ENCODE peak calls at places on chromosomes 1 and 21, in nine cellular contexts. H is naive thymus-derived CD4-positive, alpha-beta T cell; A is aorta; Y is transverse colon; S is IMR-90; J is neural progenitor cell; T is psoas muscle; K is GM23338; Q is left ventricle myocardium inferior. C is an unnamed sample.

GRCh38 chr1:67460648-67461500 is 30.7 kb upstream of the SERBP1 start:
- DNase-seq in H (no peak), A (peak; percentile 82), Y (no peak), S (no peak), J (peak; percentile 20), T (peak; percentile 44), K (peak; percentile 42), Q (peak; percentile 63), C (no peak)

GRCh38 chr1:97070366-97070765 is 348.8 kb downstream of the PTBP2 start:
- DNase-seq in H (no peak), A (no peak), Y (no peak), S (peak; percentile 75), J (no peak), T (no peak), K (no peak), Q (no peak), C (no peak)

GRCh38 chr1:180057883-180058396 is 96.7 kb upstream of the QSOX1 start:
- DNase-seq in H (no peak), A (no peak), Y (no peak), S (no peak), J (no peak), T (no peak), K (no peak), Q (no peak), C (no peak)

GRCh38 chr1:154962795-154963330 is 1.3 kb upstream of the PYGO2 start:
- DNase-seq in H (no peak), A (peak; percentile 43), Y (no peak), S (no peak), J (no peak), T (peak; percentile 12), K (no peak), Q (no peak), C (peak; percentile 38)

GRCh38 chr1:39250460-39251240 is 46.2 kb downstream of the MACF1 start:
- DNase-seq in H (no peak), A (no peak), Y (no peak), S (peak; percentile 58), J (no peak), T (no peak), K (no peak), Q (no peak), C (no peak)

GRCh38 chr21:42767561-42767835 is 111.8 kb downstream of the WDR4 start:
- DNase-seq in H (no peak), A (no peak), Y (no peak), S (no peak), J (no peak), T (no peak), K (no peak), Q (no peak), C (peak; percentile 28)

GRCh38 chr1:185238447-185238846 is 78.6 kb downstream of the IVNS1ABP start:
- DNase-seq in H (no peak), A (no peak), Y (no peak), S (peak; percentile 47), J (no peak), T (no peak), K (peak; percentile 29), Q (no peak), C (no peak)

GRCh38 chr21:26385721-26386120 is 187.4 kb downstream of the CYYR1 start:
- DNase-seq in H (no peak), A (no peak), Y (no peak), S (no peak), J (no peak), T (no peak), K (no peak), Q (no peak), C (no peak)

GRCh38 chr1:57471995-57472394 is 48.1 kb upstream of the DAB1 start:
- DNase-seq in H (no peak), A (no peak), Y (no peak), S (no peak), J (no peak), T (no peak), K (no peak), Q (no peak), C (no peak)

GRCh38 chr1:27770293-27770830 is 2.7 kb upstream of the STX12 start:
- DNase-seq in H (no peak), A (no peak), Y (no peak), S (no peak), J (peak; percentile 12), T (no peak), K (no peak), Q (no peak), C (no peak)

GRCh38 chr1:224432141-224432540 is 2.5 kb downstream of the WDR26 start:
- DNase-seq in H (no peak), A (no peak), Y (no peak), S (no peak), J (no peak), T (no peak), K (no peak), Q (no peak), C (no peak)
- H3K4me3 ChIP-seq in H (peak overlapping the region; percentile 65), A (peak overlapping the region; percentile 0), Y (peak overlapping the region; percentile 91), S (peak overlapping the region; percentile 77), J (peak overlapping the region; percentile 91), T (peak overlapping the region; percentile 85), K (peak overlapping the region; percentile 65), Q (peak overlapping the region; percentile 91), C (peak overlapping the region; percentile 80)

GRCh38 chr1:5226390-5226704 is 571.9 kb downstream of the AJAP1 start:
- DNase-seq in H (no peak), A (no peak), Y (no peak), S (no peak), J (no peak), T (no peak), K (no peak), Q (no peak), C (no peak)
- H3K4me3 ChIP-seq in H (no peak overlapping the region), A (no peak overlapping the region), Y (no peak overlapping the region), S (no peak overlapping the region), J (peak overlapping the region; percentile 14), T (no peak overlapping the region), K (no peak overlapping the region), Q (no peak overlapping the region), C (no peak overlapping the region)

GRCh38 chr1:108657701-108658100 is 3.2 kb downstream of the HENMT1 start:
- DNase-seq in H (no peak), A (no peak), Y (no peak), S (peak; percentile 27), J (no peak), T (no peak), K (no peak), Q (no peak), C (no peak)

GRCh38 chr1:108664426-108664950 is 3.6 kb upstream of the HENMT1 start:
- DNase-seq in H (no peak), A (no peak), Y (no peak), S (no peak), J (no peak), T (no peak), K (no peak), Q (no peak), C (no peak)

GRCh38 chr1:108665047-108665446 is 4.2 kb upstream of the HENMT1 start:
- DNase-seq in H (no peak), A (no peak), Y (no peak), S (no peak), J (no peak), T (no peak), K (no peak), Q (no peak), C (no peak)

GRCh38 chr1:108663074-108663473 is 2.2 kb upstream of the HENMT1 start:
- DNase-seq in H (no peak), A (no peak), Y (no peak), S (no peak), J (no peak), T (no peak), K (no peak), Q (no peak), C (no peak)

GRCh38 chr1:108661030-108661609 is at the start of gene HENMT1:
- DNase-seq in H (peak; percentile 81), A (peak; percentile 81), Y (peak; percentile 66), S (peak; percentile 35), J (peak; percentile 67), T (peak; percentile 67), K (peak; percentile 82), Q (peak; percentile 60), C (peak; percentile 81)
- H3K4me3 ChIP-seq in H (peak within 1 kb of the TSS; percentile 75), A (peak within 1 kb of the TSS; percentile 81), Y (peak within 1 kb of the TSS; percentile 52), S (peak within 1 kb of the TSS; percentile 46), J (peak within 1 kb of the TSS; percentile 44), T (peak within 1 kb of the TSS; percentile 68), K (peak within 1 kb of the TSS; percentile 74), Q (peak within 1 kb of the TSS; percentile 72), C (peak within 1 kb of the TSS; percentile 59)

DNA sequence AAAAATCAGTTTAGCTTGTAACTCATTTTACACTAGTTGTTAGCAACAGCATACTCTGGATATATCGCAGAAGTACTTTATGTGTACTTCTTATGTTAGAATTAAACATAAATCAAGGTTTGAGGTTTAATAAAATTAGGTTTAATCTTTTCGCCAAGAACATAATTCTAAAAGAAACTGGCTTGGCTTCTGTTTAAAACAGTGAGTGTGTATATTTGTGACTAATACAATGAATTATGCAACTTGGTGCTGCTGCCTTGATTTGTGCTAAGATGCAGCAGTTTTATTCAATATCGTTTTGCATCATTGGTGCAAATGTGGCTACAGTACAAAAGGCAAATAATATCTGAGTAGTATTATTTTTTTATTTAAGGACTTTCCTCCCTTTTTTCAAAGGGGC is 44.8 kb downstream of the USP25 start:
- DNase-seq in H (no peak), A (no peak), Y (no peak), S (peak; percentile 70), J (no peak), T (no peak), K (no peak), Q (no peak), C (no peak)
- H3K4me3 ChIP-seq in H (no peak overlapping the region), A (no peak overlapping the region), Y (no peak overlapping the region), S (no peak overlapping the region), J (no peak overlapping the region), T (no peak overlapping the region), K (no peak overlapping the region), Q (no peak overlapping the region), C (no peak overlapping the region)

GRCh38 chr1:28973850-28974841 is 59.8 kb downstream of the EPB41 start:
- DNase-seq in H (no peak), A (no peak), Y (no peak), S (peak; percentile 60), J (no peak), T (no peak), K (no peak), Q (no peak), C (no peak)
- H3K4me3 ChIP-seq in H (no peak overlapping the region), A (no peak overlapping the region), Y (no peak overlapping the region), S (no peak overlapping the region), J (no peak overlapping the region), T (no peak overlapping the region), K (no peak overlapping the region), Q (no peak overlapping the region), C (no peak overlapping the region)

DNA sequence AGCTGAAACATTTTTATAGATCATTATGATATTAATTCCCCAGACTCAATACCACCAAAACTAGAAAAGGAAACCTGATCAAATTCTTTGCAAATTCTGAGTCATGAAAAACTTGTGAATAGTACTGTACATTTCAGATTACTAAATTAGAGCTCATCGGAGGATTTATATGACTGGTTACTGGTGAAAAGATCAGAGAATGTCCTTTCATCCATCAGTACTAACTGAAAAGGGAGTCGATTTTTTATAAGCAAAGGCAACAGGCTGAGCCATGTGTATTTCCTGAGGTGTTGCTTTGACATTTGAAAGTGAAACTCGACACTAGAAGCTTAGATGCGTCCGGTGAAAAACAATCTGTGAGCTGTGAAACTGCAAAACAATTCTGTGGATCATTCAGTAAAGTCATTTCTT is 155.7 kb downstream of the TNFSF18 start:
- DNase-seq in H (no peak), A (no peak), Y (no peak), S (peak; percentile 64), J (no peak), T (no peak), K (peak; percentile 14), Q (no peak), C (no peak)
- H3K4me3 ChIP-seq in H (peak overlapping the region; percentile 41), A (no peak overlapping the region), Y (no peak overlapping the region), S (peak overlapping the region; percentile 16), J (no peak overlapping the region), T (peak overlapping the region; percentile 16), K (no peak overlapping the region), Q (peak overlapping the region; percentile 14), C (no peak overlapping the region)